ENCODE peak calls at places on chromosomes 7 and 10, in four cellular contexts. One of them, this sample, is unnamed.

GRCh38 chr7:48168159-48168558 is 3.1 kb upstream of the ABCA13 start:
- DNase-seq in SK-N-SH: no peak
- DNase-seq in HCT116: no peak
- DNase-seq in K562: no peak
- DNase-seq in this sample: no peak

GRCh38 chr10:78986419-78986818 is 82.3 kb upstream of the ZMIZ1 start:
- DNase-seq in SK-N-SH: no peak
- DNase-seq in HCT116: no peak
- DNase-seq in K562: no peak
- DNase-seq in this sample: no peak

GRCh38 chr7:909358-910329 is 33.3 kb downstream of the GET4 start:
- DNase-seq in SK-N-SH: peak
- DNase-seq in HCT116: no peak
- DNase-seq in K562: no peak
- DNase-seq in this sample: no peak

GRCh38 chr10:126060232-126060935 is 164.0 kb downstream of the FANK1 start:
- DNase-seq in SK-N-SH: no peak
- DNase-seq in HCT116: no peak
- DNase-seq in K562: no peak
- DNase-seq in this sample: no peak

GRCh38 chr7:27750336-27750735 is 10.4 kb downstream of the TAX1BP1 start:
- DNase-seq in SK-N-SH: no peak
- DNase-seq in HCT116: no peak
- DNase-seq in K562: no peak
- DNase-seq in this sample: no peak

GRCh38 chr10:130726996-130727725 is 584.4 kb downstream of the TCERG1L start:
- DNase-seq in SK-N-SH: no peak
- DNase-seq in HCT116: no peak
- DNase-seq in K562: no peak
- DNase-seq in this sample: no peak

GRCh38 chr7:31957090-31957720 is 113.0 kb downstream of the PDE1C start:
- DNase-seq in SK-N-SH: no peak
- DNase-seq in HCT116: no peak
- DNase-seq in K562: no peak
- DNase-seq in this sample: no peak

GRCh38 chr10:114525368-114525949 is 121.2 kb upstream of the AFAP1L2 start:
- DNase-seq in SK-N-SH: no peak
- DNase-seq in HCT116: no peak
- DNase-seq in K562: no peak
- DNase-seq in this sample: no peak

GRCh38 chr10:71076473-71077142 is 135.8 kb upstream of the UNC5B start:
- DNase-seq in SK-N-SH: peak
- DNase-seq in HCT116: no peak
- DNase-seq in K562: no peak
- DNase-seq in this sample: no peak

GRCh38 chr10:47243356-47243755 is 56.6 kb upstream of the GDF10 start:
- DNase-seq in SK-N-SH: no peak
- DNase-seq in HCT116: no peak
- DNase-seq in K562: no peak
- DNase-seq in this sample: no peak

GRCh38 chr10:130561681-130562080 is 425.5 kb downstream of the GLRX3 start:
- DNase-seq in SK-N-SH: no peak
- DNase-seq in HCT116: no peak
- DNase-seq in K562: no peak
- DNase-seq in this sample: no peak

GRCh38 chr7:142833174-142834027 is 21.5 kb upstream of the EPHB6 start:
- DNase-seq in SK-N-SH: no peak
- DNase-seq in HCT116: no peak
- DNase-seq in K562: peak
- DNase-seq in this sample: no peak

GRCh38 chr7:14936530-14936929 is 34.0 kb upstream of the DGKB start:
- DNase-seq in SK-N-SH: no peak
- DNase-seq in HCT116: no peak
- DNase-seq in K562: no peak
- DNase-seq in this sample: no peak

GRCh38 chr7:32587431-32587948 is 92.2 kb downstream of the AVL9 start:
- DNase-seq in SK-N-SH: no peak
- DNase-seq in HCT116: no peak
- DNase-seq in K562: no peak
- DNase-seq in this sample: peak

GRCh38 chr10:52318822-52319464 is 4.9 kb downstream of the DKK1 start:
- DNase-seq in SK-N-SH: no peak
- DNase-seq in HCT116: peak
- DNase-seq in K562: no peak
- DNase-seq in this sample: peak

GRCh38 chr10:6320320-6321010 is 117.7 kb downstream of the PFKFB3 start:
- DNase-seq in SK-N-SH: no peak
- DNase-seq in HCT116: no peak
- DNase-seq in K562: no peak
- DNase-seq in this sample: no peak

GRCh38 chr7:158588878-158589442 is 1.3 kb upstream of the PTPRN2 start:
- DNase-seq in SK-N-SH: no peak
- DNase-seq in HCT116: no peak
- DNase-seq in K562: no peak
- DNase-seq in this sample: no peak

GRCh38 chr7:21960922-21961321 is 15.2 kb upstream of the CDCA7L start:
- DNase-seq in SK-N-SH: no peak
- DNase-seq in HCT116: no peak
- DNase-seq in K562: no peak
- DNase-seq in this sample: no peak

GRCh38 chr10:451021-451471 is 238.4 kb downstream of the DIP2C start:
- DNase-seq in SK-N-SH: no peak
- DNase-seq in HCT116: no peak
- DNase-seq in K562: no peak
- DNase-seq in this sample: no peak

DNA sequence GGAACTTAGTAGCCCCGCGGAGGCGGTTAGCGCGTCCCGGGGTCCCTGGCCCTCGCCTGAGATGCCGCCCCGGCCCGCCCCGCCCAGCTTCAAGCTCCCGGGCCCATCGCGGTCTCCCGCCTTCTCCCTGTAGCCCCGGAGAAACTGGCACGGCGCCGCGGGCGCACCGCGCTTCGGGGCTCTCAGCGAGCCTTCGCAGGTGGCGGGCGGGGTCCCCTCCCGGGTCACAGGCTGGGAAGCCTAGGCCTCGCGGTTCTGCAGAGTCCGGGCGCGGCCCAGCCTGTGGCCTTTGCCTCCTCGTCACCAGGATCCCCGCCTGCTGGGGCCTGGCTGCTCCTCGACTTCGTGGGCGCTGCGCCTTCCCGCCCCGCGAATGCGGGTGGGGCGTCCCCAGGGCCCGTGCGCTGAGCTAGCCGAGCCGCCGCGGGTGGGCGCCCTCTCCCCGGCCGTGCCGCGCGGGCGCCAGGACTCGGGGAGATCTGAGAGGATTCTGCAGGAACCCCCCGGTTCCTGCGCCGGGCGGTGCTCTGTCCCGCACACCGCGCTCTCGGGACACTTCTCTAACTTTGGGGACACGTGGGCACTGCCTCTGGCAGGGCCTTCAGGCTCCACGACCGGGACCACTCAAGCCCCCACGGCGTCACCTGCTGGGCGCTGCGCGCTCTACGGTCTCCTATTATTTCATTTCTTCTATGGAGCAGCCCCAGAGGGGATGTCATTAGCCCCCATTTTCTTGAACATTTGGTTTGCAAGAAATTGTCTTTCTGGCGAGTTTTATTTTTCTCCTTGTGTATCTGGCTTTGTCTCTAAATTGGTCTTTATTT is 683 bp upstream of the RGS10 start:
- DNase-seq in SK-N-SH: peak
- DNase-seq in HCT116: no peak
- DNase-seq in K562: peak
- DNase-seq in this sample: peak
- TF ChIP-seq ELF1 in SK-N-SH: no peak
- TF ChIP-seq ELF1 in HCT116: no peak
- TF ChIP-seq ELF1 in K562: no peak
- TF ChIP-seq ELF1 in this sample: no peak

GRCh38 chr7:36289833-36290661 is 99.6 kb upstream of the ANLN start:
- DNase-seq in SK-N-SH: no peak
- DNase-seq in HCT116: peak
- DNase-seq in K562: no peak
- DNase-seq in this sample: peak
- TF ChIP-seq ELF1 in SK-N-SH: no peak
- TF ChIP-seq ELF1 in HCT116: no peak
- TF ChIP-seq ELF1 in K562: no peak
- TF ChIP-seq ELF1 in this sample: peak

GRCh38 chr10:14296081-14296709 is 34.5 kb downstream of the FRMD4A start:
- DNase-seq in SK-N-SH: peak
- DNase-seq in HCT116: no peak
- DNase-seq in K562: no peak
- DNase-seq in this sample: no peak
- TF ChIP-seq ELF1 in SK-N-SH: no peak
- TF ChIP-seq ELF1 in HCT116: no peak
- TF ChIP-seq ELF1 in K562: no peak
- TF ChIP-seq ELF1 in this sample: no peak

GRCh38 chr10:33116293-33116697 is 158.3 kb upstream of the ITGB1 start:
- DNase-seq in SK-N-SH: peak
- DNase-seq in HCT116: peak
- DNase-seq in K562: no peak
- DNase-seq in this sample: peak

GRCh38 chr10:33115720-33116119 is 157.7 kb upstream of the ITGB1 start:
- DNase-seq in SK-N-SH: no peak
- DNase-seq in HCT116: no peak
- DNase-seq in K562: no peak
- DNase-seq in this sample: no peak

GRCh38 chr10:33114451-33114944 is 156.5 kb upstream of the ITGB1 start:
- DNase-seq in SK-N-SH: no peak
- DNase-seq in HCT116: no peak
- DNase-seq in K562: no peak
- DNase-seq in this sample: no peak

GRCh38 chr10:33111652-33112051 is 153.6 kb upstream of the ITGB1 start:
- DNase-seq in SK-N-SH: no peak
- DNase-seq in HCT116: no peak
- DNase-seq in K562: no peak
- DNase-seq in this sample: no peak

DNA sequence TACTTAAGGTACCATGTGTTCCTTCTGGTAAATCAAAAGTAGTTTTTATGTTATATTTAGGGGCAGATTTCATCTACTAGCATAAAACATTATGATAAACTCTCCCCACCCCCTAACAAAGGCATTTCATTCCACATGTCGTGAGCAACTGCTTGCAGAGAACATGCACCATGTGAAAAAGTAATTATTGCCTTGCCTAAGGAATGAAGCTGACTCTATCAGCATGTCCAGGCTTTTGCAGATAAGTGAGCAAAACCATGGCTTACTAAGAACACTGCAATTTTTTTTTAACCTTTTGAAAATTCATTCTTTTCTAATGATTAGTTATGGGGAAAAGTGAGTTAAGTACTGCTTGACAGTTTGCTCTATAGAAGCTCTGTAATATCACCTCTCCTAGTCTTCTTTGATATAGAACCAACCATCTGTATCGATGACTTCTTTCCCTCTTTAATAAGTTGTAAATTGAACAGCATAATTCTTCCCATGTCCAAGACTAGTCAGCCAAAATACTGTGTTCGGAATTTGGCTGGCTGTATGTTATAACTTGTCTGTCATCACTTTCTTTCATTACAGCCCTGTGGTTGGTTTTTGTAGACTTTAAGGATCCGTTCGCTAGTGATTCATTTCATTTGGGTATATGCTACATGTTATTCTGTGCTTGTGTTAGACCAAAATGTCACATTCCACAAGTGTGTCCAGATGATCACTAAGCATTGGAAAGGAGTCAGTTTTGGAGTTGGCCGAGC is 155.3 kb upstream of the ITGB1 start:
- DNase-seq in SK-N-SH: no peak
- DNase-seq in HCT116: no peak
- DNase-seq in K562: no peak
- DNase-seq in this sample: no peak
- TF ChIP-seq ELF1 in SK-N-SH: no peak
- TF ChIP-seq ELF1 in HCT116: no peak
- TF ChIP-seq ELF1 in K562: no peak
- TF ChIP-seq ELF1 in this sample: no peak

This sample was measured in HepG2.